ENCODE peak calls at places on chromosome 10, in four cellular contexts. One of them, this sample, is unnamed.

GRCh38 chr10:6089334-6090219 is 743 bp downstream of the RBM17 start:
- DNase-seq in ovary: no peak
- DNase-seq in heart left ventricle: no peak
- DNase-seq in brain microvascular endothelial cell: no peak
- DNase-seq in this sample: no peak

GRCh38 chr10:14553434-14553833 is 221.3 kb downstream of the FAM107B start:
- DNase-seq in brain microvascular endothelial cell: peak
- DNase-seq in heart left ventricle: no peak
- DNase-seq in ovary: no peak
- DNase-seq in this sample: no peak

GRCh38 chr10:114908896-114909295 is 29.1 kb upstream of the TRUB1 start:
- DNase-seq in brain microvascular endothelial cell: no peak
- DNase-seq in heart left ventricle: no peak
- DNase-seq in ovary: no peak
- DNase-seq in this sample: no peak

GRCh38 chr10:34858003-34858402 is 42.9 kb upstream of the PARD3 start:
- DNase-seq in brain microvascular endothelial cell: no peak
- DNase-seq in heart left ventricle: no peak
- DNase-seq in ovary: no peak
- DNase-seq in this sample: no peak

GRCh38 chr10:31927597-31928530 is 767 bp downstream of the ARHGAP12 start:
- DNase-seq in brain microvascular endothelial cell: no peak
- DNase-seq in heart left ventricle: peak
- DNase-seq in ovary: peak
- DNase-seq in this sample: peak

GRCh38 chr10:67676208-67676825 is 19.7 kb downstream of the CTNNA3 start:
- DNase-seq in ovary: no peak
- DNase-seq in brain microvascular endothelial cell: no peak
- DNase-seq in heart left ventricle: no peak
- DNase-seq in this sample: no peak

GRCh38 chr10:26859241-26860025 is 1.3 kb downstream of the ABI1 start:
- DNase-seq in ovary: no peak
- DNase-seq in brain microvascular endothelial cell: no peak
- DNase-seq in heart left ventricle: no peak
- DNase-seq in this sample: no peak

GRCh38 chr10:101655581-101655980 is 39.4 kb downstream of the FBXW4 start:
- DNase-seq in brain microvascular endothelial cell: no peak
- DNase-seq in ovary: no peak
- DNase-seq in heart left ventricle: no peak
- DNase-seq in this sample: no peak

GRCh38 chr10:69853064-69853463 is 51.4 kb downstream of the COL13A1 start:
- DNase-seq in heart left ventricle: no peak
- DNase-seq in ovary: no peak
- DNase-seq in brain microvascular endothelial cell: no peak
- DNase-seq in this sample: no peak

GRCh38 chr10:110408943-110409342 is 88.8 kb upstream of the DUSP5 start:
- DNase-seq in brain microvascular endothelial cell: no peak
- DNase-seq in ovary: no peak
- DNase-seq in heart left ventricle: no peak
- DNase-seq in this sample: no peak

GRCh38 chr10:58393317-58393716 is 8.1 kb downstream of the TFAM start:
- DNase-seq in ovary: no peak
- DNase-seq in brain microvascular endothelial cell: no peak
- DNase-seq in heart left ventricle: no peak
- DNase-seq in this sample: no peak

GRCh38 chr10:119505588-119506315 is 36.8 kb downstream of the RGS10 start:
- DNase-seq in brain microvascular endothelial cell: no peak
- DNase-seq in heart left ventricle: no peak
- DNase-seq in ovary: no peak
- DNase-seq in this sample: no peak

GRCh38 chr10:625335-625699 is 64.2 kb downstream of the DIP2C start:
- DNase-seq in ovary: no peak
- DNase-seq in brain microvascular endothelial cell: peak
- DNase-seq in heart left ventricle: peak
- DNase-seq in this sample: peak

GRCh38 chr10:623039-623438 is 66.4 kb downstream of the DIP2C start:
- DNase-seq in ovary: no peak
- DNase-seq in brain microvascular endothelial cell: no peak
- DNase-seq in heart left ventricle: no peak
- DNase-seq in this sample: no peak

GRCh38 chr10:623477-624311 is 65.8 kb downstream of the DIP2C start:
- DNase-seq in heart left ventricle: no peak
- DNase-seq in brain microvascular endothelial cell: no peak
- DNase-seq in ovary: no peak
- DNase-seq in this sample: no peak

GRCh38 chr10:624605-625334 is 64.7 kb downstream of the DIP2C start:
- DNase-seq in heart left ventricle: peak
- DNase-seq in ovary: peak
- DNase-seq in brain microvascular endothelial cell: peak
- DNase-seq in this sample: peak

DNA sequence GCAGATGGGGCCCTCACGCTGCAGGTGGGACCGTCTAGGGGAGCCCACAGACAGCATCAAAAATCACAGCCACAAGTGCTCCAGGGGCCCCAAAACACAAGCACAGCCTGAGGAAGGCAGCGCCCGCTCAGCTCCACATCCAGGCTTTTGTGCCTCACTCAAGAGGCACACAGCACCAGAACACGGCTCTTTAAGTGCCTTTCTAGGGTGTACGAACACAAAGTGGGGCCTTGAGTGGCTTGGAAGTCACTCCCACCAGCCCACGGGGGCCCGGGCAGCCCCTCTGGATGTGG is 65.2 kb downstream of the DIP2C start:
- DNase-seq in brain microvascular endothelial cell: no peak
- DNase-seq in ovary: no peak
- DNase-seq in heart left ventricle: no peak
- DNase-seq in this sample: no peak
- H3K27ac ChIP-seq in brain microvascular endothelial cell: peak
- H3K27ac ChIP-seq in ovary: peak
- H3K27ac ChIP-seq in heart left ventricle: peak
- H3K27ac ChIP-seq in this sample: peak

DNA sequence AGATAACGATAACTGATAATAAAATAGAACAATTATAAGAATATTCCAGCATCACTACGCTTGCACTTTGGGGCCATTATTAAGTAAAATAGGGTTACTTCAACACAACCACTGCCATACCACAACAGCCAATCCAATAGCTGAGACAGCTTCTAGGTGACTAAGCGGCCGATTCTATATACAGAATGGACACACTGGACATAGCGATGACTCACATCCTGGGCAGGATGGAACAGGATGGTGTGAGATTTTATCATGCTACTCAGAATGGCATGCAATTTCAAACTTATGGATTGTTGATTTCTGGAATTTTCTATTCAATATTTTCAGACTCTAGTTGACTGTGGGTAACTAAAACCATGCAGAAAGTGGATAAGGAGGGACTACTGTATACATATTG is 920.9 kb downstream of the LRMDA start:
- DNase-seq in heart left ventricle: no peak
- DNase-seq in brain microvascular endothelial cell: peak
- DNase-seq in ovary: no peak
- DNase-seq in this sample: no peak
- H3K27ac ChIP-seq in heart left ventricle: no peak
- H3K27ac ChIP-seq in brain microvascular endothelial cell: peak
- H3K27ac ChIP-seq in ovary: no peak
- H3K27ac ChIP-seq in this sample: no peak

GRCh38 chr10:91196268-91197043 is 24.0 kb upstream of the PCGF5 start:
- DNase-seq in heart left ventricle: no peak
- DNase-seq in brain microvascular endothelial cell: no peak
- DNase-seq in ovary: no peak
- DNase-seq in this sample: no peak

GRCh38 chr10:91198781-91199180 is 21.7 kb upstream of the PCGF5 start:
- DNase-seq in brain microvascular endothelial cell: peak
- DNase-seq in heart left ventricle: no peak
- DNase-seq in ovary: no peak
- DNase-seq in this sample: no peak

GRCh38 chr10:91197044-91197651 is 23.3 kb upstream of the PCGF5 start:
- DNase-seq in heart left ventricle: peak
- DNase-seq in ovary: no peak
- DNase-seq in brain microvascular endothelial cell: peak
- DNase-seq in this sample: no peak

GRCh38 chr10:91201213-91201996 is 19.1 kb upstream of the PCGF5 start:
- DNase-seq in brain microvascular endothelial cell: no peak
- DNase-seq in heart left ventricle: no peak
- DNase-seq in ovary: no peak
- DNase-seq in this sample: no peak

GRCh38 chr10:91200314-91201212 is 19.9 kb upstream of the PCGF5 start:
- DNase-seq in brain microvascular endothelial cell: no peak
- DNase-seq in heart left ventricle: peak
- DNase-seq in ovary: no peak
- DNase-seq in this sample: no peak
- H3K27ac ChIP-seq in brain microvascular endothelial cell: no peak
- H3K27ac ChIP-seq in heart left ventricle: peak
- H3K27ac ChIP-seq in ovary: no peak
- H3K27ac ChIP-seq in this sample: peak

GRCh38 chr10:77863446-77863845 is 63.1 kb downstream of the DLG5 start:
- DNase-seq in heart left ventricle: no peak
- DNase-seq in ovary: no peak
- DNase-seq in brain microvascular endothelial cell: no peak
- DNase-seq in this sample: no peak

GRCh38 chr10:77864151-77864851 is 62.3 kb downstream of the DLG5 start:
- DNase-seq in ovary: no peak
- DNase-seq in heart left ventricle: no peak
- DNase-seq in brain microvascular endothelial cell: no peak
- DNase-seq in this sample: no peak

GRCh38 chr10:77867124-77867715 is 59.3 kb downstream of the DLG5 start:
- DNase-seq in brain microvascular endothelial cell: no peak
- DNase-seq in heart left ventricle: no peak
- DNase-seq in ovary: no peak
- DNase-seq in this sample: no peak

GRCh38 chr10:77865585-77866324 is 60.8 kb downstream of the DLG5 start:
- DNase-seq in heart left ventricle: no peak
- DNase-seq in brain microvascular endothelial cell: no peak
- DNase-seq in ovary: no peak
- DNase-seq in this sample: no peak

DNA sequence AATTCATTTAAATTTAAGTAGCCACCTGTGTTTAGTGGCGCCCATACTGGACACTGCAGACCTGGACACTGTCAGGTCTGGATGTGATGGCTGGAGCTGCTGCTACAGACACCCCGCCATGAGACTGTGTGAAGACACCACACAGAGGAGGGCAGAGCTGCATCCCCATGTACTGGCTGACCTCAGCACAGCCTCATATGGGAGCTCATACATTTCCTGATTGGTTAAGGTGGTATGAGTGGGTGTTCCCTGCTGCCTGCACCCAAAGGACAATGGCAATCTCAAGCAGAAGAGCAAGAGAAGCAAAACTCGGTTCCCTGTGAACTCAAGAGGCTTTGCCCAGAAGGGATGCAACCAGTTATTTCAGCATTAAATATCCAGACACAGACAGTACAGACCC is 60.0 kb downstream of the DLG5 start:
- DNase-seq in brain microvascular endothelial cell: no peak
- DNase-seq in ovary: no peak
- DNase-seq in heart left ventricle: no peak
- DNase-seq in this sample: no peak
- H3K27ac ChIP-seq in brain microvascular endothelial cell: no peak
- H3K27ac ChIP-seq in ovary: no peak
- H3K27ac ChIP-seq in heart left ventricle: no peak
- H3K27ac ChIP-seq in this sample: no peak

GRCh38 chr10:104273899-104274575 is 5.1 kb downstream of the GSTO2 start:
- DNase-seq in ovary: no peak
- DNase-seq in brain microvascular endothelial cell: no peak
- DNase-seq in heart left ventricle: no peak
- DNase-seq in this sample: no peak

GRCh38 chr10:104268691-104269645 is at the start of gene GSTO2:
- DNase-seq in brain microvascular endothelial cell: peak
- DNase-seq in heart left ventricle: peak
- DNase-seq in ovary: peak
- DNase-seq in this sample: peak

GRCh38 chr10:104276192-104276591 is 7.2 kb downstream of the GSTO2 start:
- DNase-seq in brain microvascular endothelial cell: no peak
- DNase-seq in heart left ventricle: no peak
- DNase-seq in ovary: no peak
- DNase-seq in this sample: no peak

GRCh38 chr10:104274762-104275721 is 6.1 kb downstream of the GSTO2 start:
- DNase-seq in heart left ventricle: peak
- DNase-seq in brain microvascular endothelial cell: no peak
- DNase-seq in ovary: peak
- DNase-seq in this sample: no peak

DNA sequence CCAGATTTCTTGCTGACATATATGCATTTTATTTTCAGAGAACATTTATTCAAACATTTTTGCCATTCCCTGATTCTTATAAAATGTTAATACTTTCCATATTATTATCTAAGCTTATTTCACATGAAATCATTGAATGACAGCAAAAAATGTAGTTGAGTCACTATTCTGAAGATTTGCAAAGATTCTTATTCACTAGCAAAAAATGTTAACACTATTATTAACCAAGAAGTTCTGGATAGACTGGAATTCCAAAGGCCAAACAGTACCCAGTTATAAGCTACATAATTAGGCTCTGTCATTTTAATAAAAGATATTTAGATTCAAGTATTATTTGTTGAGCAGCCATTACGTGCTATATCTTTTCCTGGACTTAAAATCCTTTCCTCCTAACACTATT is 4.3 kb downstream of the GSTO2 start:
- DNase-seq in brain microvascular endothelial cell: no peak
- DNase-seq in ovary: no peak
- DNase-seq in heart left ventricle: no peak
- DNase-seq in this sample: no peak
- H3K27ac ChIP-seq in brain microvascular endothelial cell: peak
- H3K27ac ChIP-seq in ovary: no peak
- H3K27ac ChIP-seq in heart left ventricle: no peak
- H3K27ac ChIP-seq in this sample: no peak

DNA sequence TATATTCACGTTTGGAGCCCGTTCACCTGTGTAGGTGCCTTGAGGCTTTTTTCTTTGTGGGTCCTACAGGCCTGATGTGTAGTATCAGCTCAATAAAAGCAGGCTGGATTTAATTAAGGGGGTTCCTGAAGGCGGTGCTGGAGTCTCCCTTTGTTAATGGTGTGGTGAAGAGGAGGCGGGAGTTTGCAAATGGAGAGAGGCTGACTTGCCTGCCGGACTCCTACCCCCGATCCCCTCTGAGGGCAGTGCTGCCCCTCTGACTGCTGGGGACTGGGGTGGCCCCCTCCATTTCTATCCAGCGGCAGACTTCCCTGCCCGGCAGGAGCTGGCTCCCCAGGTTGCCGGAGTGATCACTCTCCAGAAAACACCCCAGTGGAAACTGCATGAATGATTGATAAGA is 45.1 kb downstream of the ZMIZ1 start:
- DNase-seq in heart left ventricle: no peak
- DNase-seq in ovary: no peak
- DNase-seq in brain microvascular endothelial cell: no peak
- DNase-seq in this sample: no peak
- H3K27ac ChIP-seq in heart left ventricle: peak
- H3K27ac ChIP-seq in ovary: peak
- H3K27ac ChIP-seq in brain microvascular endothelial cell: peak
- H3K27ac ChIP-seq in this sample: peak